ENCODE peak calls at places on chromosomes 2 and 18, in ten cellular contexts. X is astrocyte of the spinal cord, P is stomach, B is right lobe of liver, W is GM06990, M is retinal pigment epithelial cell, N is psoas muscle, D is fibroblast of lung, S is AG10803, G is mammary epithelial cell. C is an unnamed sample.

GRCh38 chr2:235007664-235008457 is 56.0 kb downstream of the SH3BP4 start:
- DNase-seq in P (no peak), N (peak; percentile 42), B (no peak), W (no peak), D (no peak), G (no peak), M (no peak), S (no peak), X (no peak), C (no peak)

GRCh38 chr2:144020047-144020446 is 499.9 kb downstream of the ZEB2 start:
- DNase-seq in M (no peak), N (no peak), B (no peak), D (no peak), G (no peak), P (no peak), W (no peak), S (no peak), X (no peak), C (no peak)

GRCh38 chr2:109045505-109045904 is 56.5 kb upstream of the EDAR start:
- DNase-seq in D (no peak), W (no peak), P (no peak), G (no peak), M (no peak), B (no peak), N (no peak), S (no peak), X (no peak), C (no peak)

GRCh38 chr18:76592981-76593381 is 97.9 kb upstream of the ZNF516 start:
- DNase-seq in N (no peak), M (no peak), G (no peak), W (no peak), D (no peak), P (no peak), X (no peak), B (no peak), S (no peak), C (no peak)

GRCh38 chr18:37668971-37669747 is 103.6 kb upstream of the CELF4 start:
- DNase-seq in D (no peak), N (no peak), P (no peak), B (no peak), G (no peak), W (no peak), M (no peak), X (no peak), S (no peak), C (no peak)

GRCh38 chr2:7014201-7014640 is 97.0 kb downstream of the RNF144A start:
- DNase-seq in G (no peak), D (peak; percentile 76), B (no peak), M (peak; percentile 61), N (no peak), X (peak; percentile 89), W (no peak), S (peak; percentile 61), P (no peak), C (no peak)

GRCh38 chr2:237290249-237290648 is 123.7 kb downstream of the COL6A3 start:
- DNase-seq in X (no peak), B (no peak), D (peak; percentile 40), M (no peak), S (peak; percentile 86), W (no peak), N (peak; percentile 94), P (no peak), G (no peak), C (no peak)

GRCh38 chr18:48007955-48008701 is 77.7 kb upstream of the SMAD2 start:
- DNase-seq in X (peak; percentile 51), P (peak; percentile 78), S (no peak), W (peak; percentile 18), D (peak; percentile 59), M (no peak), B (peak; percentile 77), G (peak; percentile 65), N (peak; percentile 77), C (no peak)

GRCh38 chr2:9388102-9388735 is 35.1 kb downstream of the ITGB1BP1 start:
- DNase-seq in B (no peak), S (no peak), G (no peak), M (no peak), X (no peak), P (no peak), N (no peak), W (no peak), D (no peak), C (no peak)

GRCh38 chr2:176931588-176932563 is 280.7 kb upstream of the HNRNPA3 start:
- DNase-seq in W (peak; percentile 72), X (peak; percentile 34), S (peak; percentile 24), B (no peak), G (peak; percentile 39), P (no peak), M (peak; percentile 2), D (peak; percentile 3), N (no peak), C (peak; percentile 60)

GRCh38 chr2:174667461-174667860 is 69.9 kb upstream of the WIPF1 start:
- DNase-seq in D (no peak), S (no peak), X (no peak), N (no peak), P (no peak), W (no peak), M (no peak), B (peak; percentile 30), G (no peak), C (no peak)

GRCh38 chr2:11495844-11496271 is 29.9 kb upstream of the E2F6 start:
- DNase-seq in B (no peak), P (no peak), W (no peak), X (no peak), G (no peak), S (no peak), N (no peak), M (no peak), D (peak; percentile 15), C (no peak)

GRCh38 chr2:204931562-204931961 is 386.3 kb downstream of the PARD3B start:
- DNase-seq in B (no peak), X (no peak), S (peak; percentile 40), P (no peak), N (no peak), M (peak; percentile 90), D (peak; percentile 20), W (no peak), G (no peak), C (no peak)

GRCh38 chr2:39642054-39642742 is 23.5 kb upstream of the TMEM178A start:
- DNase-seq in B (peak; percentile 37), W (no peak), M (peak; percentile 75), S (peak; percentile 84), N (no peak), X (peak; percentile 85), D (peak; percentile 95), G (peak; percentile 79), P (no peak), C (peak; percentile 37)

GRCh38 chr2:172806426-172807008 is 70.9 kb downstream of the RAPGEF4 start:
- DNase-seq in X (peak; percentile 74), S (peak; percentile 60), B (no peak), G (no peak), N (no peak), P (no peak), D (peak; percentile 55), W (peak; percentile 11), M (no peak), C (peak; percentile 22)

GRCh38 chr2:230498506-230499107 is 82.6 kb downstream of the SP100 start:
- DNase-seq in N (no peak), W (no peak), X (no peak), D (peak; percentile 15), S (peak; percentile 19), G (no peak), M (peak; percentile 34), B (peak; percentile 37), P (no peak), C (no peak)

GRCh38 chr18:62584241-62585120 is 61.7 kb downstream of the ZCCHC2 start:
- DNase-seq in M (peak; percentile 61), X (peak; percentile 86), W (peak; percentile 58), P (peak; percentile 83), N (peak; percentile 91), G (peak; percentile 67), B (peak; percentile 74), S (peak; percentile 84), D (peak; percentile 78), C (peak; percentile 27)
- TF ChIP-seq CTCF in M (peak; percentile 99), X (peak; percentile 98), W (peak; percentile 98), P (peak; percentile 95), N (peak; percentile 91), G (peak; percentile 98), B (peak; percentile 85), S (peak; percentile 100), D (peak; percentile 99), C (peak; percentile 99)

DNA sequence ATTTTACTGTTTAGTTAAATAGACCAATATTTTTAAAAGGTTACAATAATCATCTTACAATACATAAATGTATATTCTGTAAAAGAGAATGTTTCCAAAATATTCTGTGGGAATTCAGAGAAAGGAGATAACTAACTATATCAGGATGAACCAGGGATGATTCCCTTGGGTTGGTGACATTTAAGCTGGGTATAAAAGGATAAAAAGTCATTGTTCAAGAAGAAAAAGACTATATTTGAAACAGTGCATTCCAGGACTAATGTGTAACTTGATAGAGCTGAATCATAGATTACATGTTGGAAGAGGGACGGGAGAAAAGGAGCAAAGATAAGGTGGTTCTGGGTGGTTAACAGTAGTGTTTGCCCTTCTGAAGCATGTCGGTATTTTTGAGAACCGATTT is 10.1 kb downstream of the RASGRP3 start:
- DNase-seq in M (no peak), B (no peak), D (no peak), W (no peak), P (no peak), X (no peak), N (no peak), G (no peak), S (no peak), C (no peak)
- H3K4me3 ChIP-seq in M (no peak overlapping the region), B (no peak overlapping the region), D (no peak overlapping the region), W (no peak overlapping the region), P (no peak overlapping the region), X (no peak overlapping the region), N (no peak overlapping the region), G (no peak overlapping the region), S (no peak overlapping the region), C (no peak overlapping the region)

GRCh38 chr2:53220969-53221368 is 546.6 kb upstream of the CHAC2 start:
- DNase-seq in W (no peak), D (no peak), B (no peak), P (no peak), X (no peak), S (no peak), M (no peak), G (no peak), N (no peak), C (no peak)
- TF ChIP-seq CTCF in W (no peak), D (no peak), B (no peak), P (no peak), X (no peak), S (no peak), M (no peak), G (no peak), N (no peak), C (no peak)

DNA sequence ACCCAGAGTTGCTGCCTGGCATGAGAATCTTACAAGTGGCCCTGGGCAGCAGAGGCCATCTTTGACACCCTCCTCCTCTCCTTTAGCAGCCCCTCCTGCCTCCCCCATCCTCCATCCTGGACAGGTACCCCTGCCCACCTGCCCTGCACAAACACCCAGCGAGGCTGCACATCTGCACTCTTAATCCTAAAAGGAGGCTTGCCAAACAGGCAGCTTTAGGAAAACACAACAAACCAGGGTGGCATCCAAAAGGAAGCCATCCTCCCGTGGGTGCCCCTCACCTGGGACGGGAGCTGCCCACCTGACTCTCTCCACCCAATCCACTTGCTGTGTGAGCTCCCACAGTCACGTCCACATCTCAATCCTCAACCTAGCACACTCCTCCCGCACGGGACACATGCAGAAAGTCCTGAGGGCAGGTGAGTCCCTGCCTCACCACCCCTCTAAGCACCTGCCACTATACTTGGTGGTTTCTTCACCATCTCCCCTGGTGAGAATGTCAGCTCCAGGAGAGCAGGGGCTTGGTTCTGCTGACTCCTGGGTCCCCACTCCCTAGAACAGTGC is 5.8 kb downstream of the BIN1 start:
- DNase-seq in W (no peak), X (no peak), G (no peak), M (no peak), B (no peak), S (no peak), N (no peak), P (no peak), D (no peak), C (no peak)
- H3K4me3 ChIP-seq in W (no peak overlapping the region), X (no peak overlapping the region), G (no peak overlapping the region), M (no peak overlapping the region), B (no peak overlapping the region), S (no peak overlapping the region), N (peak overlapping the region; percentile 96), P (no peak overlapping the region), D (no peak overlapping the region), C (no peak overlapping the region)